ENCODE peak calls at places on chromosome 10, in five cellular contexts. J is SK-N-SH, B is HepG2, N is K562, W is H1. V is an unnamed sample.

GRCh38 chr10:30247704-30248103 is 101.4 kb downstream of the MTPAP start:
- DNase-seq in N (no peak), J (no peak), W (no peak), B (no peak), V (peak)

GRCh38 chr10:91312031-91312733 is 91.7 kb downstream of the PCGF5 start:
- DNase-seq in N (peak), B (no peak), J (no peak), W (no peak), V (no peak)

GRCh38 chr10:43078175-43078985 is 1.5 kb downstream of the RET start:
- DNase-seq in J (peak), N (no peak), W (no peak), B (no peak), V (no peak)

GRCh38 chr10:89206402-89207180 is 526 bp downstream of the CH25H start:
- DNase-seq in B (no peak), J (peak), W (no peak), N (no peak), V (no peak)

GRCh38 chr10:22022257-22023051 is 18.9 kb upstream of the DNAJC1 start:
- DNase-seq in J (peak), B (no peak), W (no peak), N (peak), V (no peak)

GRCh38 chr10:68073631-68074403 is 1.3 kb downstream of the HERC4 start:
- DNase-seq in J (no peak), B (no peak), W (no peak), N (no peak), V (no peak)

GRCh38 chr10:108393111-108393510 is 1228.6 kb upstream of the SORCS1 start:
- DNase-seq in N (no peak), J (no peak), B (no peak), W (no peak), V (no peak)

GRCh38 chr10:132803595-132804210 is 17.8 kb upstream of the NKX6-2 start:
- DNase-seq in B (no peak), W (no peak), N (no peak), J (no peak), V (no peak)

GRCh38 chr10:98224509-98224908 is 43.5 kb downstream of the LOXL4 start:
- DNase-seq in B (no peak), N (no peak), W (no peak), J (no peak), V (no peak)

GRCh38 chr10:68202965-68203358 is 29.0 kb downstream of the ATOH7 start:
- DNase-seq in B (no peak), J (no peak), W (no peak), N (no peak), V (peak)

GRCh38 chr10:25522946-25523608 is 348.3 kb downstream of the GPR158 start:
- DNase-seq in N (no peak), W (peak), B (no peak), J (peak), V (no peak)

GRCh38 chr10:49649294-49649693 is 30.2 kb upstream of the C10orf53 start:
- DNase-seq in W (peak), J (no peak), N (no peak), B (no peak), V (peak)

GRCh38 chr10:123576706-123577105 is 89.4 kb upstream of the GPR26 start:
- DNase-seq in J (no peak), W (no peak), B (no peak), N (no peak), V (no peak)

GRCh38 chr10:123807444-123808035 is 84.1 kb downstream of the CPXM2 start:
- DNase-seq in J (no peak), W (no peak), B (no peak), N (no peak), V (no peak)

GRCh38 chr10:100728928-100729876 is 16.2 kb upstream of the PAX2 start:
- DNase-seq in B (peak), W (no peak), J (peak), N (peak), V (peak)

GRCh38 chr10:79250259-79250658 is 97.0 kb upstream of the PPIF start:
- DNase-seq in N (no peak), W (no peak), J (no peak), B (no peak), V (no peak)

GRCh38 chr10:35481421-35481820 is 123.7 kb upstream of the GJD4 start:
- DNase-seq in B (no peak), N (no peak), J (no peak), W (no peak), V (no peak)

GRCh38 chr10:51651063-51651462 is 48.3 kb downstream of the CSTF2T start:
- DNase-seq in W (no peak), N (no peak), J (no peak), B (no peak), V (no peak)

GRCh38 chr10:14146501-14146900 is 184.2 kb downstream of the FRMD4A start:
- DNase-seq in B (no peak), N (no peak), J (no peak), W (no peak), V (no peak)

GRCh38 chr10:117217196-117217761 is 20.0 kb downstream of the KCNK18 start:
- DNase-seq in J (no peak), N (no peak), B (no peak), W (no peak), V (no peak)

GRCh38 chr10:93762979-93763391 is 5.2 kb downstream of the LGI1 start:
- DNase-seq in W (no peak), J (no peak), B (no peak), N (no peak), V (no peak)

GRCh38 chr10:129799942-129800341 is 164.1 kb downstream of the EBF3 start:
- DNase-seq in W (no peak), N (no peak), B (no peak), J (no peak), V (no peak)

GRCh38 chr10:64630534-64630933 is 1109.3 kb downstream of the REEP3 start:
- DNase-seq in J (no peak), W (no peak), N (no peak), B (no peak), V (no peak)

GRCh38 chr10:78200686-78201085 is 167.0 kb downstream of the RPS24 start:
- DNase-seq in J (no peak), B (no peak), W (no peak), N (no peak), V (no peak)

GRCh38 chr10:99605351-99605750 is 14.9 kb downstream of the SLC25A28 start:
- DNase-seq in N (no peak), B (no peak), W (no peak), J (no peak), V (no peak)

GRCh38 chr10:92124524-92125168 is 166.2 kb downstream of the CPEB3 start:
- DNase-seq in B (peak), N (no peak), W (no peak), J (no peak), V (no peak)

GRCh38 chr10:20085115-20085514 is 268.9 kb downstream of the PLXDC2 start:
- DNase-seq in N (no peak), W (no peak), J (no peak), B (no peak), V (no peak)

GRCh38 chr10:98432330-98432729 is 14.4 kb downstream of the HPS1 start:
- DNase-seq in N (no peak), W (no peak), J (no peak), B (no peak), V (no peak)

GRCh38 chr10:113020838-113021237 is 70.8 kb downstream of the TCF7L2 start:
- DNase-seq in B (peak), W (no peak), J (no peak), N (no peak), V (no peak)

GRCh38 chr10:58465641-58466040 is 47.0 kb upstream of the BICC1 start:
- DNase-seq in N (no peak), J (no peak), B (no peak), W (no peak), V (no peak)

GRCh38 chr10:31706921-31707571 is 221.6 kb downstream of the ARHGAP12 start:
- DNase-seq in B (no peak), J (no peak), W (no peak), N (no peak), V (peak)

GRCh38 chr10:1600861-1601260 is 136.5 kb downstream of the ADARB2 start:
- DNase-seq in N (no peak), J (no peak), B (no peak), W (no peak), V (no peak)

GRCh38 chr10:110642980-110643655 is 1.0 kb upstream of the RBM20 start:
- DNase-seq in J (no peak), N (no peak), W (no peak), B (no peak), V (no peak)

GRCh38 chr10:49107111-49107889 is 8.0 kb downstream of the VSTM4 start:
- DNase-seq in J (no peak), W (no peak), B (no peak), N (no peak), V (no peak)

GRCh38 chr10:118459642-118460193 is 117.6 kb upstream of the FAM204A start:
- DNase-seq in B (peak), N (peak), W (peak), J (peak), V (peak)

GRCh38 chr10:3499120-3499519 is 285.9 kb downstream of the KLF6 start:
- DNase-seq in B (no peak), N (no peak), W (no peak), J (no peak), V (no peak)

GRCh38 chr10:132532174-132532573 is 5.4 kb upstream of the INPP5A start:
- DNase-seq in W (no peak), B (no peak), J (no peak), N (no peak), V (no peak)

DNA sequence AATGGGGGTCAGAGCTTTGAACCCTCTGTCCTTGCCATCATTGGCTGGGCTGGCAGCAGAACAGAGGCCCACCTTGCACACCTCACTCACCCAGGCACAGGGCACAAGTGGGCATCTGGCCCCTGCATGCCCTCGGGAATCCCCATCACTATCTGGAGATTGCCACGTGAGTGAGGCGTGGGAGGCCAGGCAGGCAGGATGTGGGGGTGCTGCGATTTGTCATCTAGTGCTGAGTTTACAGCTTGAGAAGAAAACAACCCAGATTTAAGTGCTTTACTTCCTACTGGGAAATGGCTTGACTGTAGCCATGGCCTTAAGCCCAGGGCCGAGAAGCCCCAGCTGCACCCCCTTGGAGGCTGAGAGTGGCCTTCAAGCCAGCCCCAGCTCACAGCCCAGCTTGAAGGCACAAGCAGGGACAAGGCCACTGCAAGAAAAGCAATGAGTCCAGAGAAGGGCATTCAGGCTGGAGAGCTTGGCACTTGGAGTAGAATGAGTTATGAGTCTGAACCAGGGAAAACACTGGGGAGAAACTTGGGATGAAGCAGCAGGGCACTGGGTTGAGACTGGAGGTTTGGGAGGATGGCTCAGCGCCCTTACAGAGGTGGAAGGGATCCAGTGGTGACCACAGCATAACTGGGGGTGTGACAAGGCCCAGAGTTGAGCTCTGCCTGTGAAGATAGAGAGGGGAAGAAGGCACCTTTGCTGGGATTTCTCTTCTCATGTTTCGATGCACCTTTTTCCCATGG is 123.0 kb downstream of the CXCL12 start:
- DNase-seq in N (no peak), J (peak), W (no peak), B (no peak), V (no peak)
- TF ChIP-seq GABPA in N (no peak), J (no peak), W (no peak), B (no peak), V (no peak)

GRCh38 chr10:12020574-12020973 is 22.0 kb downstream of the UPF2 start:
- DNase-seq in J (no peak), N (no peak), B (no peak), W (no peak), V (no peak)

GRCh38 chr10:12018438-12019342 is 23.9 kb downstream of the UPF2 start:
- DNase-seq in W (no peak), N (no peak), J (no peak), B (no peak), V (no peak)

GRCh38 chr10:12022580-12023257 is 19.9 kb downstream of the UPF2 start:
- DNase-seq in B (no peak), N (no peak), W (no peak), J (no peak), V (no peak)

GRCh38 chr10:12013926-12014325 is 28.7 kb downstream of the UPF2 start:
- DNase-seq in W (no peak), B (no peak), N (no peak), J (no peak), V (no peak)

DNA sequence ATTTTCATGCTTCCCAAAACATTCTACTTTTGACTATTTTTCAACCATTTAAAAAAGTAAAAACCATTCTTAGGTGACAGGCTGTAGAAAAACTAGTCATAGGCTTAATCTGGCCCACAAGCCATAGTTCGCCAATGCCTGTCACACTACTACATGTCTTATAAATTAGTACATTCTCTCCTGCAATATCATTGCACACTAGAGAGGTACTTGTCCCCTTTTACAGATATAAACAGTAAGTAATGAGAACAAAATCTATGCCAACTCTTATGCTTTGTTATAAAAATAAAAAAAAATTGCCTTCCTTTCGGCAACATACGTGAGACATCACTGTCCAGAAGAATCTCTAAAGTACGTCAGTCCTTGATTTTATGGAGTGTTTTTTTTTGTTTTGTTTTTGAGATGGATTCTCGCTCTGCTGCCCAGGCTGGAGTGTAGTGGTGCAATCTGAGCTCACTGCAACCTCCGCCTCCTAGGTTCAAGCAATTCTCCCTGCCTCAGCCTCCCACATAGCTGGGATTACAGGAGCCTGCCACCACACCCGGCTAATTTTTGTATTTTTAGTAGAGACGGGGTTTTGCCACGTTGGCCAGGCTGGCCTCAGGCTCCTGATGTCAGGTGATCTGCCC is 23.2 kb downstream of the UPF2 start:
- DNase-seq in W (no peak), N (no peak), B (no peak), J (no peak), V (no peak)
- TF ChIP-seq GABPA in W (no peak), N (no peak), B (no peak), J (no peak), V (no peak)

GRCh38 chr10:23342213-23342884 is 2.2 kb downstream of the C10orf67 start:
- DNase-seq in W (no peak), J (no peak), N (no peak), B (no peak), V (no peak)

GRCh38 chr10:23340346-23340745 is 4.3 kb downstream of the C10orf67 start:
- DNase-seq in N (no peak), B (no peak), J (no peak), W (no peak), V (no peak)

GRCh38 chr10:23343591-23344225 is 889 bp downstream of the C10orf67 start:
- DNase-seq in W (peak), B (no peak), N (no peak), J (peak), V (no peak)

GRCh38 chr10:23338886-23339285 is 5.7 kb downstream of the C10orf67 start:
- DNase-seq in W (no peak), J (no peak), B (no peak), N (no peak), V (no peak)

GRCh38 chr10:23341004-23341403 is 3.6 kb downstream of the C10orf67 start:
- DNase-seq in J (no peak), W (no peak), B (no peak), N (no peak), V (no peak)
- TF ChIP-seq GABPA in J (no peak), W (no peak), B (no peak), N (no peak), V (no peak)

GRCh38 chr10:120457431-120458172 is 575 bp downstream of the PLPP4 start:
- DNase-seq in W (no peak), J (no peak), B (no peak), N (no peak), V (no peak)

GRCh38 chr10:120455004-120455403 is 2.0 kb upstream of the PLPP4 start:
- DNase-seq in W (no peak), J (no peak), B (no peak), N (no peak), V (no peak)

GRCh38 chr10:120456626-120457430 is at the start of gene PLPP4:
- DNase-seq in N (peak), W (no peak), B (no peak), J (peak), V (no peak)

GRCh38 chr10:120455606-120456005 is 1.4 kb upstream of the PLPP4 start:
- DNase-seq in J (no peak), B (no peak), N (no peak), W (no peak), V (no peak)

DNA sequence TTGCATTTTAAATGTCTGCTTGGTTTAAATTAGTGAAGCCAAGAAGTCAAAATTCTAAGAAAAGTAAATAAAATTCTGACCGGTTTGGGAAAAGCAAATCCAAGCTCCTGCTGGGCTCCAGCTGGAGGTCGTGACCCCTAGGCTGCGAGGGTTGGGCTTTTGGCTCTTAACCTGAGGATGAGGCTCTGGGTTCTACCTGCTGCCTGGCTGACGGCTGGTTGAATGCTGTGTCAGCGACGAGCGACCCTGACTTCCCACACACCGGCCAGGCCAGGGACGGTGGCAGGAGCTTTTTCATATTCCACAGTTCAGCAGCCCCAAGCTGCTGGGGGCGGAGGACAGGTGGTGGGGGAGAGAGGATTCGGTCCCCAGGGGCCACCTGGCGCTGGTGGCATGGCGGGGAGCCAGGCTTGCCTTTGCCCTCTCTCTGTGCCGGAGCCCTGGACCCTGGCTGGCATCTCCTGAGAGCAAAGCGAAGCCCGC is 843 bp upstream of the PLPP4 start:
- DNase-seq in J (no peak), B (no peak), W (no peak), N (no peak), V (no peak)
- TF ChIP-seq GABPA in J (no peak), B (no peak), W (no peak), N (no peak), V (no peak)

DNA sequence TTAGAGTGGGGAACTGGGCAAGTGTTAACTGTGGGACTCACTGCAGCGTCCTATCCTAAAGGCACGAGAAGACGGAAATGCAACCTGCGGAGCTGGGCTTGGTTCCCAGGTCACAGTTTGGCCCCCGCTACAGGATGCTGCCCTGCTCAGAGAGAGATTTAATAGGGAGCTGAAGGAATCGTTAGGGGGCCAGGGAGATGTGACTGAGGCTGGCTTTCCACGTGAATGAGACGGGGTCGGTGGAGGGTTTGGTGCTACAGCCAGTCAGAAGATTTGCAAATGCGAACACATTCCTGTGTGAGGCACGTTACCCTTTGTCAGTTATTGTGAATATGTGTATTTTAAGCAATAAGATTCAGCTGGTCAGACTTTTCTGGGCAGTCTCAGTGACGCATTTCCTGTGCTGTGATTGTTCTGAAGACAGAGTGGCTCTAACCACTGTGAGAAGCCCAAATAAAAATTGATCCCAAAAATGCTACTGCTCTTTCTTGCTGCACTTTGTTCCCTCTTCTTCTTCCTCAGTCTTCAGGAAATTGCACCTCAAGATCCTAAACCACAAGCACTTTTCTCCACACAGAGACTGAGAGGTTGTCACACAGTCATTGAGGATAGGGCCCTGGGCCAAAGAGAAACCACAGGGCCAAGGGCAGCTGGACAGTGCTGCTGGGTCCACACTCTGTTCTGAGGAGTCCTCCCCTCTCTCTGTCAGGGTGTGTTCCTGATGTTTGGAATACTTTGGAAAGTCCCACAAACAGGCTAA is 21.2 kb downstream of the CYP17A1 start:
- DNase-seq in J (no peak), W (no peak), N (no peak), B (no peak), V (peak)
- TF ChIP-seq GABPA in J (no peak), W (no peak), N (no peak), B (no peak), V (no peak)

DNA sequence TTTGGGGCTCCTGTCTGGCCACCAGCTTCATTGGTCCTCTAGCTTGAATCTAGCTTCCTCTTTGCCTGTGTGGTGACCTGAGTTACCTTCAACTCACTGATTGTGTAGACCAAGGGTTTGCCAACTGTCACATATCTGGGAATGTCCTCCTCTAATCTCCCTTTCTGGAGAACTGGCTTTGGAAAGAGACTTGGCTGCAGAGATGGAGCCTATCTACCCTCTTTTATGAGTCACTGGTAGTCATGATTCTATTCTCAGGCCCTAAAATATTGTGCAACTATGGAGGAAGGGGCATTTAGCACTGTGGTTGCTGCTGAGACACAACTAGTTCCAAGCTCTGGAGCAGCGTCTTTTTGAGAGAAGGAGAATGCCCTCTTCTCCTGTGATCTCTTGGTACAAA is 691.3 kb downstream of the KCNMA1 start:
- DNase-seq in J (no peak), W (no peak), N (no peak), B (no peak), V (no peak)
- TF ChIP-seq GABPA in J (no peak), W (no peak), N (no peak), B (no peak), V (no peak)